ENCODE peak calls at places on chromosomes 1 and 21, in ten cellular contexts. K is CD4-positive, alpha-beta T cell; I is ovary; D is GM12878; P is PC-3; R is HCT116; Q is psoas muscle; B is AG04450; C is GM23338; Y is stomach. M is an unnamed sample.
A peak's percentile ranks its signal among the peaks of the same experiment; 100 is the strongest.

GRCh38 chr1:16249838-16250241 is 12.9 kb upstream of the CPLANE2 start:
- DNase-seq in K (no peak), I (peak; percentile 52), D (no peak), P (peak; percentile 14), R (no peak), Q (peak; percentile 50), B (no peak), C (no peak), Y (no peak), M (peak; percentile 55)

GRCh38 chr1:45820797-45821196 is 17.4 kb downstream of the MAST2 start:
- DNase-seq in K (no peak), I (no peak), D (no peak), P (no peak), R (no peak), Q (no peak), B (no peak), C (no peak), Y (no peak), M (no peak)

GRCh38 chr1:216726435-216726834 is 3.2 kb upstream of the ESRRG start:
- DNase-seq in K (no peak), I (no peak), D (no peak), P (no peak), R (no peak), Q (no peak), B (no peak), C (no peak), Y (no peak), M (no peak)

GRCh38 chr1:247716546-247716945 is at the start of gene OR6F1:
- DNase-seq in K (no peak), I (no peak), D (no peak), P (no peak), R (no peak), Q (no peak), B (no peak), C (no peak), Y (no peak), M (no peak)

GRCh38 chr21:34192646-34193285 is 119.4 kb downstream of the MRPS6 start:
- DNase-seq in K (no peak), I (no peak), D (peak; percentile 35), P (no peak), R (no peak), Q (no peak), B (no peak), C (no peak), Y (no peak), M (no peak)

GRCh38 chr1:235998812-235999211 is 66.1 kb downstream of the NID1 start:
- DNase-seq in K (peak; percentile 33), I (no peak), D (peak; percentile 74), P (peak; percentile 8), R (no peak), Q (no peak), B (no peak), C (no peak), Y (no peak), M (no peak)

GRCh38 chr1:217574265-217574949 is 56.5 kb downstream of the GPATCH2 start:
- DNase-seq in K (no peak), I (no peak), D (no peak), P (peak; percentile 72), R (no peak), Q (no peak), B (no peak), C (no peak), Y (peak; percentile 56), M (no peak)

GRCh38 chr1:41612953-41613352 is 128.5 kb upstream of the EDN2 start:
- DNase-seq in K (no peak), I (no peak), D (no peak), P (no peak), R (no peak), Q (no peak), B (no peak), C (no peak), Y (no peak), M (no peak)

GRCh38 chr1:52416811-52417210 is 12.4 kb downstream of the PRPF38A start:
- DNase-seq in K (no peak), I (no peak), D (no peak), P (no peak), R (no peak), Q (no peak), B (no peak), C (no peak), Y (no peak), M (no peak)

GRCh38 chr1:63691672-63692425 is 82.0 kb upstream of the ROR1 start:
- DNase-seq in K (no peak), I (no peak), D (no peak), P (peak; percentile 92), R (peak; percentile 78), Q (no peak), B (peak; percentile 68), C (peak; percentile 92), Y (peak; percentile 63), M (peak; percentile 86)

GRCh38 chr21:28729887-28730286 is 262.8 kb downstream of the LTN1 start:
- DNase-seq in K (no peak), I (no peak), D (no peak), P (no peak), R (no peak), Q (no peak), B (no peak), C (no peak), Y (no peak), M (no peak)

GRCh38 chr1:66335859-66336640 is 197.9 kb upstream of the SGIP1 start:
- DNase-seq in K (peak; percentile 64), I (no peak), D (peak; percentile 97), P (no peak), R (no peak), Q (peak; percentile 74), B (no peak), C (peak; percentile 38), Y (peak; percentile 63), M (peak; percentile 55)

GRCh38 chr1:194159941-194160340 is 973.5 kb upstream of the B3GALT2 start:
- DNase-seq in K (no peak), I (no peak), D (no peak), P (peak; percentile 17), R (peak; percentile 8), Q (no peak), B (no peak), C (peak; percentile 17), Y (no peak), M (no peak)

GRCh38 chr1:47752048-47752451 is 245.1 kb downstream of the TRABD2B start:
- DNase-seq in K (no peak), I (no peak), D (no peak), P (no peak), R (no peak), Q (peak; percentile 32), B (no peak), C (no peak), Y (peak; percentile 28), M (peak; percentile 12)

DNA sequence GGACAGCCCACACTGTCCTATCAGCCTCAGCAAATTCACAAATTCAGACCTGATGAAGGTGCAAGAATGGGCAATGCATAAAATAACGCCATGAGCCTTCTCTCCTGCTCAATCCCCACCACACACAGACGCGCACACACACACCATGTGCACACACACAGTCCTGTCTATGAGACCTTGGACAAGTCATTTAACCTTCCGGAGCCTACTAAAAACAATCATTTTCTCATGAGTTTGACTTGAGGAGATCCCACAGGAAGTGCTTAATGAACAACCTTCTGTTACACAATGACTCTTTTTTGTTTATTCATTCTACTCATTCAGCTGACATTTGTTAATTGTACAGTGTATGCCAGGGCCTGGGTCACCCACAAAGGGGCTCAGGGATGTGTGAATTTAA is 125.4 kb downstream of the EDEM3 start:
- DNase-seq in K (no peak), I (no peak), D (no peak), P (no peak), R (no peak), Q (no peak), B (no peak), C (no peak), Y (no peak), M (no peak)
- H3K27me3 ChIP-seq in K (no peaks in the 10 kb centered on the region), I (no peaks in the 10 kb centered on the region), D (peaks cover 3% of the 10 kb centered on the region), P (no peaks in the 10 kb centered on the region), R (no peaks in the 10 kb centered on the region), Q (no peaks in the 10 kb centered on the region), B (peaks cover 10% of the 10 kb centered on the region), C (no peaks in the 10 kb centered on the region), Y (no peaks in the 10 kb centered on the region), M (no peaks in the 10 kb centered on the region)

DNA sequence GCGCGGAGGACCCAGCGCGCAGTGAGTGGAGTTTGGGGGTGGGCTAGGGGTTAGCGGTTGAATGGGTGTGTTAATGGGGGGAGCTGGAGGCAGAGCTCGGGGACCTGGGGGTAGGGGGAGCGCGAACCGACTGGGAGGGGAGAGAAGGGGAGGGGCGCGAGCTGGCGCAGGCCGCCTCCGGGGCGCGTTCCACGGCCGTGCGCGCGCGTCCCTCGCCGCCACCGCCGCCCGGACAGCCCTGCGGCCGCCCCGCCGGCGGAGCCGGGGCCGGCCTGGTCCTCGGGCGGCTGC is at the start of gene ADGRL2:
- DNase-seq in K (no peak), I (peak; percentile 76), D (no peak), P (no peak), R (no peak), Q (no peak), B (no peak), C (peak; percentile 71), Y (peak; percentile 26), M (peak; percentile 5)
- H3K27me3 ChIP-seq in K (peaks cover 56% of the 10 kb centered on the region), I (no peaks in the 10 kb centered on the region), D (peaks cover 11% of the 10 kb centered on the region), P (peaks cover 95% of the 10 kb centered on the region), R (no peaks in the 10 kb centered on the region), Q (peaks cover 8% of the 10 kb centered on the region), B (peaks cover 4% of the 10 kb centered on the region), C (peaks cover 6% of the 10 kb centered on the region), Y (no peaks in the 10 kb centered on the region), M (no peaks in the 10 kb centered on the region)

GRCh38 chr1:4658643-4659042 is 4.2 kb downstream of the AJAP1 start:
- DNase-seq in K (no peak), I (no peak), D (no peak), P (no peak), R (no peak), Q (no peak), B (no peak), C (no peak), Y (no peak), M (no peak)

GRCh38 chr1:4656533-4657140 is 2.2 kb downstream of the AJAP1 start:
- DNase-seq in K (no peak), I (peak; percentile 47), D (no peak), P (no peak), R (no peak), Q (no peak), B (no peak), C (no peak), Y (no peak), M (no peak)

GRCh38 chr1:4657244-4657789 is 2.9 kb downstream of the AJAP1 start:
- DNase-seq in K (no peak), I (no peak), D (no peak), P (no peak), R (no peak), Q (no peak), B (no peak), C (no peak), Y (no peak), M (no peak)

GRCh38 chr1:4659247-4659646 is 4.8 kb downstream of the AJAP1 start:
- DNase-seq in K (no peak), I (no peak), D (no peak), P (no peak), R (no peak), Q (no peak), B (no peak), C (no peak), Y (no peak), M (no peak)

GRCh38 chr1:4657920-4658585 is 3.6 kb downstream of the AJAP1 start:
- DNase-seq in K (no peak), I (no peak), D (no peak), P (no peak), R (no peak), Q (no peak), B (no peak), C (no peak), Y (no peak), M (no peak)
- H3K27me3 ChIP-seq in K (peaks cover 44% of the 10 kb centered on the region), I (no peaks in the 10 kb centered on the region), D (no peaks in the 10 kb centered on the region), P (peaks cover 61% of the 10 kb centered on the region), R (no peaks in the 10 kb centered on the region), Q (peaks cover 21% of the 10 kb centered on the region), B (peaks cover 15% of the 10 kb centered on the region), C (no peaks in the 10 kb centered on the region), Y (peaks cover 17% of the 10 kb centered on the region), M (peaks cover 45% of the 10 kb centered on the region)

GRCh38 chr1:172885411-172885810 is 165.3 kb downstream of the TNFSF18 start:
- DNase-seq in K (no peak), I (no peak), D (no peak), P (peak; percentile 86), R (no peak), Q (no peak), B (no peak), C (no peak), Y (no peak), M (no peak)
- H3K27me3 ChIP-seq in K (no peaks in the 10 kb centered on the region), I (no peaks in the 10 kb centered on the region), D (no peaks in the 10 kb centered on the region), P (no peaks in the 10 kb centered on the region), R (no peaks in the 10 kb centered on the region), Q (no peaks in the 10 kb centered on the region), B (no peaks in the 10 kb centered on the region), C (no peaks in the 10 kb centered on the region), Y (no peaks in the 10 kb centered on the region), M (no peaks in the 10 kb centered on the region)

M was measured in tibial nerve.